ENCODE peak calls at places on chromosome 10, in five cellular contexts. One of them, this sample, is unnamed.
A peak's percentile ranks its signal among the peaks of the same experiment; 100 is the strongest.

GRCh38 chr10:71964669-71965515 is 697 bp downstream of the CHST3 start:
- DNase-seq in choroid plexus epithelial cell: peak; percentile 81
- DNase-seq in tibial nerve: peak; percentile 63
- DNase-seq in naive thymus-derived CD4-positive, alpha-beta T cell: peak; percentile 21
- DNase-seq in fibroblast of lung: peak; percentile 83
- DNase-seq in this sample: peak; percentile 82

GRCh38 chr10:122208616-122209430 is 62.3 kb upstream of the BTBD16 start:
- DNase-seq in tibial nerve: no peak
- DNase-seq in naive thymus-derived CD4-positive, alpha-beta T cell: no peak
- DNase-seq in fibroblast of lung: no peak
- DNase-seq in choroid plexus epithelial cell: no peak
- DNase-seq in this sample: no peak

GRCh38 chr10:126130291-126130710 is 233.9 kb downstream of the FANK1 start:
- DNase-seq in choroid plexus epithelial cell: no peak
- DNase-seq in tibial nerve: peak; percentile 17
- DNase-seq in naive thymus-derived CD4-positive, alpha-beta T cell: no peak
- DNase-seq in fibroblast of lung: peak; percentile 69
- DNase-seq in this sample: no peak

GRCh38 chr10:131629026-131629425 is 271.8 kb upstream of the PPP2R2D start:
- DNase-seq in choroid plexus epithelial cell: no peak
- DNase-seq in fibroblast of lung: no peak
- DNase-seq in naive thymus-derived CD4-positive, alpha-beta T cell: no peak
- DNase-seq in tibial nerve: no peak
- DNase-seq in this sample: no peak

GRCh38 chr10:132113206-132113605 is 47.5 kb downstream of the JAKMIP3 start:
- DNase-seq in naive thymus-derived CD4-positive, alpha-beta T cell: no peak
- DNase-seq in tibial nerve: no peak
- DNase-seq in fibroblast of lung: no peak
- DNase-seq in choroid plexus epithelial cell: no peak
- DNase-seq in this sample: no peak

GRCh38 chr10:87068281-87068680 is 26.4 kb downstream of the GLUD1 start:
- DNase-seq in choroid plexus epithelial cell: no peak
- DNase-seq in fibroblast of lung: no peak
- DNase-seq in tibial nerve: no peak
- DNase-seq in naive thymus-derived CD4-positive, alpha-beta T cell: no peak
- DNase-seq in this sample: no peak

GRCh38 chr10:132658546-132659205 is 121.1 kb downstream of the INPP5A start:
- DNase-seq in choroid plexus epithelial cell: no peak
- DNase-seq in tibial nerve: no peak
- DNase-seq in naive thymus-derived CD4-positive, alpha-beta T cell: no peak
- DNase-seq in fibroblast of lung: no peak
- DNase-seq in this sample: no peak

GRCh38 chr10:116961305-116962251 is 43.4 kb downstream of the SHTN1 start:
- DNase-seq in naive thymus-derived CD4-positive, alpha-beta T cell: no peak
- DNase-seq in fibroblast of lung: no peak
- DNase-seq in choroid plexus epithelial cell: no peak
- DNase-seq in tibial nerve: no peak
- DNase-seq in this sample: no peak

GRCh38 chr10:91034494-91035157 is 113.7 kb upstream of the ANKRD1 start:
- DNase-seq in fibroblast of lung: peak; percentile 70
- DNase-seq in choroid plexus epithelial cell: peak; percentile 69
- DNase-seq in naive thymus-derived CD4-positive, alpha-beta T cell: no peak
- DNase-seq in tibial nerve: peak; percentile 83
- DNase-seq in this sample: no peak

GRCh38 chr10:22613011-22613410 is 101.4 kb downstream of the PIP4K2A start:
- DNase-seq in choroid plexus epithelial cell: no peak
- DNase-seq in tibial nerve: no peak
- DNase-seq in naive thymus-derived CD4-positive, alpha-beta T cell: no peak
- DNase-seq in fibroblast of lung: no peak
- DNase-seq in this sample: no peak
- H3K4me3 ChIP-seq in choroid plexus epithelial cell: no peak overlapping the region
- H3K4me3 ChIP-seq in tibial nerve: no peak overlapping the region
- H3K4me3 ChIP-seq in naive thymus-derived CD4-positive, alpha-beta T cell: no peak overlapping the region
- H3K4me3 ChIP-seq in fibroblast of lung: no peak overlapping the region
- H3K4me3 ChIP-seq in this sample: no peak overlapping the region

GRCh38 chr10:120067427-120067826 is 174.9 kb downstream of the SEC23IP start:
- DNase-seq in choroid plexus epithelial cell: no peak
- DNase-seq in naive thymus-derived CD4-positive, alpha-beta T cell: no peak
- DNase-seq in tibial nerve: no peak
- DNase-seq in fibroblast of lung: no peak
- DNase-seq in this sample: no peak

GRCh38 chr10:120069700-120070099 is 177.2 kb downstream of the SEC23IP start:
- DNase-seq in tibial nerve: no peak
- DNase-seq in naive thymus-derived CD4-positive, alpha-beta T cell: no peak
- DNase-seq in fibroblast of lung: no peak
- DNase-seq in choroid plexus epithelial cell: no peak
- DNase-seq in this sample: no peak
- H3K4me3 ChIP-seq in tibial nerve: no peak overlapping the region
- H3K4me3 ChIP-seq in naive thymus-derived CD4-positive, alpha-beta T cell: no peak overlapping the region
- H3K4me3 ChIP-seq in fibroblast of lung: no peak overlapping the region
- H3K4me3 ChIP-seq in choroid plexus epithelial cell: no peak overlapping the region
- H3K4me3 ChIP-seq in this sample: no peak overlapping the region

DNA sequence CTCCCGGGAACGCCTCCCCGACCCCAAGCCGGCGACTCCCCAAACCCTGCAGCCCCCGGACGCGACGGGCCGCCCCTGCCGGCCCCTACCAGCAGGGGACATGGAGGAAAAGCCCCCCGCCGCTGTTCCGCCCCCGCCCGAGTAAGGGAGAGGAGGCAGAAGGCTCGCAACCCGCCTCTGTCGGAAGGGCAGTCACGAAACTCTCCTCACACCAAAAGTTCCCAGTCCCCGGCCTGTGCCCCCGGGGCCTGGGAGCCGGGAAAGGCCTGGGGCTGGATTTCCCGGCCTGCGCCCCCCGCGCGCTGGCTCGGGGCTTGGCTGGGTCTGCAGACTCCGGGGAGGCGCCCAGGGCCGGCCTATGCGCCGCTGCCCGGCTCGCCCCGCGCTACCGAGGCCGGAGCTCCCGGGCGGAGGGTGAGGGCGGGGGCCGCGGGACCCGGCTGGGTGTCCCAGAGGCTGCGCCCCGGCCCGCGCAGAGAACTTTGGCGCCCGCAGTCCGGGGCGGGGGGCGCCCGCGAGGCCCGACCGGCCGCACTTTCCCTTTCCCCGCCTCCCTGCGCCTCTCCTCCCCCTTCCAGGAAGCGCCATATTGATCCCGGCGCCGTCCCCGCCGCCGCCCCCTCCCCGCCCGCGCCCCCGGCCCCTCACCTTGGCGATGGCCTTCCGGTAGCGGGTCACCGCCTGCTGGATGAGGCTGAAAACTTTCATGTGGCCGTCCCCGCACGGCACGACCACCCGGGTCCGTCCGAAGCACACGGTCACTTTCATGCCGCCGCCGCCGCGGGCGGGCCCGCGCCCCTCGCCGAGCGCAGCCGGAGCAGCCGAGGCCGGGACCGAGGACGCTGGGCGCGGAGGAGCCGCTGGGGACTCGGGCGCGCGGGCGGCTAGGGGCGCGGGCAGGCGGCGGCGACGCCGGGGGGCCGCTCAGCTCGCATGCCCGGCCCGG is 595 bp downstream of the PARD3 start:
- DNase-seq in fibroblast of lung: peak; percentile 43
- DNase-seq in tibial nerve: no peak
- DNase-seq in naive thymus-derived CD4-positive, alpha-beta T cell: no peak
- DNase-seq in choroid plexus epithelial cell: no peak
- DNase-seq in this sample: peak; percentile 30
- H3K4me3 ChIP-seq in fibroblast of lung: peak overlapping the region; percentile 83
- H3K4me3 ChIP-seq in tibial nerve: peak overlapping the region; percentile 69
- H3K4me3 ChIP-seq in naive thymus-derived CD4-positive, alpha-beta T cell: no peak overlapping the region
- H3K4me3 ChIP-seq in choroid plexus epithelial cell: peak overlapping the region; percentile 74
- H3K4me3 ChIP-seq in this sample: peak overlapping the region; percentile 94

GRCh38 chr10:114295393-114295792 is 56.3 kb downstream of the VWA2 start:
- DNase-seq in fibroblast of lung: no peak
- DNase-seq in naive thymus-derived CD4-positive, alpha-beta T cell: no peak
- DNase-seq in tibial nerve: no peak
- DNase-seq in choroid plexus epithelial cell: no peak
- DNase-seq in this sample: no peak
- H3K4me3 ChIP-seq in fibroblast of lung: no peak overlapping the region
- H3K4me3 ChIP-seq in naive thymus-derived CD4-positive, alpha-beta T cell: no peak overlapping the region
- H3K4me3 ChIP-seq in tibial nerve: no peak overlapping the region
- H3K4me3 ChIP-seq in choroid plexus epithelial cell: no peak overlapping the region
- H3K4me3 ChIP-seq in this sample: no peak overlapping the region

GRCh38 chr10:16437540-16437894 is 707 bp downstream of the PTER start:
- DNase-seq in naive thymus-derived CD4-positive, alpha-beta T cell: no peak
- DNase-seq in fibroblast of lung: no peak
- DNase-seq in tibial nerve: no peak
- DNase-seq in choroid plexus epithelial cell: no peak
- DNase-seq in this sample: no peak
- H3K4me3 ChIP-seq in naive thymus-derived CD4-positive, alpha-beta T cell: peak overlapping the region; percentile 93
- H3K4me3 ChIP-seq in fibroblast of lung: peak overlapping the region; percentile 69
- H3K4me3 ChIP-seq in tibial nerve: peak overlapping the region; percentile 69
- H3K4me3 ChIP-seq in choroid plexus epithelial cell: peak overlapping the region; percentile 69
- H3K4me3 ChIP-seq in this sample: peak overlapping the region; percentile 72

DNA sequence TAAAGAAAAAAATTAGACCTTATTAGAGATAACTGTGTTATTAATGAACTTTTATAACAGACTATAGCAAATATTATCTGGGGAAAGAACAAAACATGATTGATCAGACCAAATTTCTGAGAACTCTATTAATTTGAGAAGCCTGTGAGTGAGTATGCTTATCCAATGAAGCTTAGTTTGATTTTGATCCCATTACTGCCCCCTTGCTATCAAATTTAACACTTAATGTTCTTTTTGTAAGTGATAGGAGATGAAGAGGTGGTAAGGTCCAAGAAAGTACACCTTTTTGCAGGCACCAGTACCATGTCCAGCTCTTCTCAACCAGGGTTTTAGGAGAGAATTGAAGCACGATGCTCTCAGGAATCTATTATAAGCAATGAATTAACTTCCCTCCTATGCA is 49.9 kb downstream of the ZNF365 start:
- DNase-seq in fibroblast of lung: no peak
- DNase-seq in choroid plexus epithelial cell: peak; percentile 13
- DNase-seq in naive thymus-derived CD4-positive, alpha-beta T cell: no peak
- DNase-seq in tibial nerve: no peak
- DNase-seq in this sample: no peak
- H3K4me3 ChIP-seq in fibroblast of lung: no peak overlapping the region
- H3K4me3 ChIP-seq in choroid plexus epithelial cell: no peak overlapping the region
- H3K4me3 ChIP-seq in naive thymus-derived CD4-positive, alpha-beta T cell: no peak overlapping the region
- H3K4me3 ChIP-seq in tibial nerve: no peak overlapping the region
- H3K4me3 ChIP-seq in this sample: no peak overlapping the region

DNA sequence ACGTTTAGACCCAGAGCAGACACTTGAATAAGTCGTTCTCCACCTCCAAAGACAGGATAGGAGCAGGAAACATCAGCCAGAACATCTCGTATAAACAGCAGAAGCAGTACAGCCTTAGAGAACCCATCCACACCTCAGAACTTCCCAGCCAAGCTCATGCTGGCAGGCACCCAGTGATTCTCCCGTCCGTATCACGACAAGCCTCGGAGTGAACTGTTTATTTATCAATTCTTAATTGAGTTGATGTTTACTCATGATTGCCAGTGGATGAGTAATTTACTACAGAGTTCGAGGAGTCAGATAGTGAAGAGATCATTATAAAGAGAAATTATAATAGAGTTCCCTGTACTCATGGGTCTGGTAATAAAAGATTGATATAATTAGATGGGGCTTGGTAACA is 811.5 kb downstream of the LRMDA start:
- DNase-seq in naive thymus-derived CD4-positive, alpha-beta T cell: no peak
- DNase-seq in fibroblast of lung: no peak
- DNase-seq in tibial nerve: no peak
- DNase-seq in choroid plexus epithelial cell: no peak
- DNase-seq in this sample: no peak
- H3K4me3 ChIP-seq in naive thymus-derived CD4-positive, alpha-beta T cell: no peak overlapping the region
- H3K4me3 ChIP-seq in fibroblast of lung: no peak overlapping the region
- H3K4me3 ChIP-seq in tibial nerve: no peak overlapping the region
- H3K4me3 ChIP-seq in choroid plexus epithelial cell: no peak overlapping the region
- H3K4me3 ChIP-seq in this sample: no peak overlapping the region

GRCh38 chr10:111479966-111480365 is 403.1 kb downstream of the ADRA2A start:
- DNase-seq in choroid plexus epithelial cell: no peak
- DNase-seq in naive thymus-derived CD4-positive, alpha-beta T cell: no peak
- DNase-seq in tibial nerve: no peak
- DNase-seq in fibroblast of lung: peak; percentile 72
- DNase-seq in this sample: peak; percentile 63
- H3K4me3 ChIP-seq in choroid plexus epithelial cell: no peak overlapping the region
- H3K4me3 ChIP-seq in naive thymus-derived CD4-positive, alpha-beta T cell: no peak overlapping the region
- H3K4me3 ChIP-seq in tibial nerve: no peak overlapping the region
- H3K4me3 ChIP-seq in fibroblast of lung: no peak overlapping the region
- H3K4me3 ChIP-seq in this sample: no peak overlapping the region

DNA sequence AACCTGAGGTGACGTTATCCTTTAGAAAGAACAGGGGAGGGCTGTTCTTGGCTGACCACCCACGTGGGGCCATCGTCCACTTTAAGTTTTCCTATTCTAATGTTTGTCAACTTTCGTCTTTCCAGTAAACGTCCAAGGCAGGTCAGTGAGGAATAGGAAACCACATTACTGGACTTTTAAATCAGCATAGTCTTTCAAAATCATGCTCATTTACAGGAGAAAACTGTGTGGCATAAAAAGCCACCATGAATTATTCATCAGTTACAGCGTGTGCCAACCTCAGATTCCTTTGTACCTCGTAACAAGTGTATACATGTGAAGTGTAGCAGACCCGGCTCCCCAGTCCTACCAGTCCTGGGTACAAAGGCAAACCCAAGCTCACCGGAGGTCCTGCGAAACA is 25.1 kb upstream of the ABLIM1 start:
- DNase-seq in fibroblast of lung: peak; percentile 67
- DNase-seq in choroid plexus epithelial cell: no peak
- DNase-seq in tibial nerve: no peak
- DNase-seq in naive thymus-derived CD4-positive, alpha-beta T cell: no peak
- DNase-seq in this sample: peak; percentile 74
- H3K4me3 ChIP-seq in fibroblast of lung: no peak overlapping the region
- H3K4me3 ChIP-seq in choroid plexus epithelial cell: no peak overlapping the region
- H3K4me3 ChIP-seq in tibial nerve: no peak overlapping the region
- H3K4me3 ChIP-seq in naive thymus-derived CD4-positive, alpha-beta T cell: no peak overlapping the region
- H3K4me3 ChIP-seq in this sample: no peak overlapping the region

This sample was measured in mammary epithelial cell.